ENCODE peak calls at places on chromosome 7, in five cellular contexts. One of them, this sample, is unnamed.

GRCh38 chr7:158413962-158414961 is 173.4 kb downstream of the PTPRN2 start:
- DNase-seq in stimulated activated naive B cell treated with anti-CD40 and anti-IgM and Interleukin-4, amounts not matched to agents 10 μg/mL and 1 μg/mL and 100 μg/mL, for 72 hours: no peak
- DNase-seq in CD4-positive, alpha-beta T cell: no peak
- DNase-seq in brain microvascular endothelial cell: peak; percentile 42
- DNase-seq in left lung: no peak
- DNase-seq in this sample: peak; percentile 70

GRCh38 chr7:108037748-108038147 is 34.8 kb upstream of the LAMB1 start:
- DNase-seq in stimulated activated naive B cell treated with anti-CD40 and anti-IgM and Interleukin-4, amounts not matched to agents 10 μg/mL and 1 μg/mL and 100 μg/mL, for 72 hours: no peak
- DNase-seq in brain microvascular endothelial cell: no peak
- DNase-seq in CD4-positive, alpha-beta T cell: no peak
- DNase-seq in left lung: no peak
- DNase-seq in this sample: no peak

GRCh38 chr7:112137141-112138101 is 68.8 kb downstream of the DOCK4 start:
- DNase-seq in stimulated activated naive B cell treated with anti-CD40 and anti-IgM and Interleukin-4, amounts not matched to agents 10 μg/mL and 1 μg/mL and 100 μg/mL, for 72 hours: no peak
- DNase-seq in brain microvascular endothelial cell: no peak
- DNase-seq in left lung: no peak
- DNase-seq in CD4-positive, alpha-beta T cell: no peak
- DNase-seq in this sample: no peak

GRCh38 chr7:132526111-132526741 is 50.0 kb downstream of the PLXNA4 start:
- DNase-seq in stimulated activated naive B cell treated with anti-CD40 and anti-IgM and Interleukin-4, amounts not matched to agents 10 μg/mL and 1 μg/mL and 100 μg/mL, for 72 hours: no peak
- DNase-seq in CD4-positive, alpha-beta T cell: no peak
- DNase-seq in brain microvascular endothelial cell: no peak
- DNase-seq in left lung: no peak
- DNase-seq in this sample: no peak

GRCh38 chr7:137130751-137131158 is 212.8 kb downstream of the PTN start:
- DNase-seq in stimulated activated naive B cell treated with anti-CD40 and anti-IgM and Interleukin-4, amounts not matched to agents 10 μg/mL and 1 μg/mL and 100 μg/mL, for 72 hours: no peak
- DNase-seq in CD4-positive, alpha-beta T cell: no peak
- DNase-seq in left lung: peak; percentile 32
- DNase-seq in brain microvascular endothelial cell: peak; percentile 27
- DNase-seq in this sample: no peak

GRCh38 chr7:114269714-114270113 is 144.9 kb upstream of the FOXP2 start:
- DNase-seq in left lung: no peak
- DNase-seq in CD4-positive, alpha-beta T cell: no peak
- DNase-seq in brain microvascular endothelial cell: no peak
- DNase-seq in stimulated activated naive B cell treated with anti-CD40 and anti-IgM and Interleukin-4, amounts not matched to agents 10 μg/mL and 1 μg/mL and 100 μg/mL, for 72 hours: no peak
- DNase-seq in this sample: no peak

GRCh38 chr7:151814400-151814914 is 62.5 kb downstream of the PRKAG2 start:
- DNase-seq in stimulated activated naive B cell treated with anti-CD40 and anti-IgM and Interleukin-4, amounts not matched to agents 10 μg/mL and 1 μg/mL and 100 μg/mL, for 72 hours: no peak
- DNase-seq in CD4-positive, alpha-beta T cell: no peak
- DNase-seq in left lung: no peak
- DNase-seq in brain microvascular endothelial cell: no peak
- DNase-seq in this sample: no peak

GRCh38 chr7:133412942-133413341 is 160.1 kb downstream of the EXOC4 start:
- DNase-seq in CD4-positive, alpha-beta T cell: no peak
- DNase-seq in brain microvascular endothelial cell: no peak
- DNase-seq in stimulated activated naive B cell treated with anti-CD40 and anti-IgM and Interleukin-4, amounts not matched to agents 10 μg/mL and 1 μg/mL and 100 μg/mL, for 72 hours: no peak
- DNase-seq in left lung: no peak
- DNase-seq in this sample: no peak

GRCh38 chr7:137694405-137694804 is 152.4 kb downstream of the DGKI start:
- DNase-seq in CD4-positive, alpha-beta T cell: no peak
- DNase-seq in brain microvascular endothelial cell: no peak
- DNase-seq in left lung: no peak
- DNase-seq in stimulated activated naive B cell treated with anti-CD40 and anti-IgM and Interleukin-4, amounts not matched to agents 10 μg/mL and 1 μg/mL and 100 μg/mL, for 72 hours: no peak
- DNase-seq in this sample: no peak

GRCh38 chr7:135710417-135711138 is 17.4 kb downstream of the SLC13A4 start:
- DNase-seq in left lung: no peak
- DNase-seq in stimulated activated naive B cell treated with anti-CD40 and anti-IgM and Interleukin-4, amounts not matched to agents 10 μg/mL and 1 μg/mL and 100 μg/mL, for 72 hours: no peak
- DNase-seq in CD4-positive, alpha-beta T cell: no peak
- DNase-seq in brain microvascular endothelial cell: no peak
- DNase-seq in this sample: peak; percentile 62

GRCh38 chr7:140539466-140539865 is 60.2 kb upstream of the MKRN1 start:
- DNase-seq in CD4-positive, alpha-beta T cell: no peak
- DNase-seq in stimulated activated naive B cell treated with anti-CD40 and anti-IgM and Interleukin-4, amounts not matched to agents 10 μg/mL and 1 μg/mL and 100 μg/mL, for 72 hours: no peak
- DNase-seq in left lung: no peak
- DNase-seq in brain microvascular endothelial cell: no peak
- DNase-seq in this sample: no peak

GRCh38 chr7:47300472-47301021 is 281.4 kb downstream of the TNS3 start:
- DNase-seq in stimulated activated naive B cell treated with anti-CD40 and anti-IgM and Interleukin-4, amounts not matched to agents 10 μg/mL and 1 μg/mL and 100 μg/mL, for 72 hours: no peak
- DNase-seq in brain microvascular endothelial cell: no peak
- DNase-seq in CD4-positive, alpha-beta T cell: no peak
- DNase-seq in left lung: no peak
- DNase-seq in this sample: peak; percentile 97

GRCh38 chr7:74503061-74503460 is 49.4 kb downstream of the GTF2IRD1 start:
- DNase-seq in brain microvascular endothelial cell: no peak
- DNase-seq in CD4-positive, alpha-beta T cell: no peak
- DNase-seq in left lung: no peak
- DNase-seq in stimulated activated naive B cell treated with anti-CD40 and anti-IgM and Interleukin-4, amounts not matched to agents 10 μg/mL and 1 μg/mL and 100 μg/mL, for 72 hours: no peak
- DNase-seq in this sample: no peak

GRCh38 chr7:12921751-12922345 is 234.4 kb downstream of the ARL4A start:
- DNase-seq in brain microvascular endothelial cell: no peak
- DNase-seq in CD4-positive, alpha-beta T cell: no peak
- DNase-seq in left lung: no peak
- DNase-seq in stimulated activated naive B cell treated with anti-CD40 and anti-IgM and Interleukin-4, amounts not matched to agents 10 μg/mL and 1 μg/mL and 100 μg/mL, for 72 hours: no peak
- DNase-seq in this sample: no peak

GRCh38 chr7:17029150-17029549 is 147.4 kb upstream of the AGR3 start:
- DNase-seq in stimulated activated naive B cell treated with anti-CD40 and anti-IgM and Interleukin-4, amounts not matched to agents 10 μg/mL and 1 μg/mL and 100 μg/mL, for 72 hours: no peak
- DNase-seq in brain microvascular endothelial cell: no peak
- DNase-seq in CD4-positive, alpha-beta T cell: no peak
- DNase-seq in left lung: no peak
- DNase-seq in this sample: no peak

GRCh38 chr7:133354546-133355324 is 101.9 kb downstream of the EXOC4 start:
- DNase-seq in CD4-positive, alpha-beta T cell: no peak
- DNase-seq in left lung: no peak
- DNase-seq in brain microvascular endothelial cell: peak; percentile 32
- DNase-seq in stimulated activated naive B cell treated with anti-CD40 and anti-IgM and Interleukin-4, amounts not matched to agents 10 μg/mL and 1 μg/mL and 100 μg/mL, for 72 hours: no peak
- DNase-seq in this sample: no peak

GRCh38 chr7:133771778-133772421 is 355.2 kb upstream of the LRGUK start:
- DNase-seq in CD4-positive, alpha-beta T cell: no peak
- DNase-seq in brain microvascular endothelial cell: no peak
- DNase-seq in stimulated activated naive B cell treated with anti-CD40 and anti-IgM and Interleukin-4, amounts not matched to agents 10 μg/mL and 1 μg/mL and 100 μg/mL, for 72 hours: no peak
- DNase-seq in left lung: no peak
- DNase-seq in this sample: no peak

GRCh38 chr7:117470777-117471176 is 9.0 kb upstream of the CFTR start:
- DNase-seq in left lung: no peak
- DNase-seq in stimulated activated naive B cell treated with anti-CD40 and anti-IgM and Interleukin-4, amounts not matched to agents 10 μg/mL and 1 μg/mL and 100 μg/mL, for 72 hours: no peak
- DNase-seq in CD4-positive, alpha-beta T cell: no peak
- DNase-seq in brain microvascular endothelial cell: no peak
- DNase-seq in this sample: no peak

GRCh38 chr7:46660402-46660801 is 739.3 kb upstream of the IGFBP3 start:
- DNase-seq in left lung: no peak
- DNase-seq in brain microvascular endothelial cell: no peak
- DNase-seq in CD4-positive, alpha-beta T cell: no peak
- DNase-seq in stimulated activated naive B cell treated with anti-CD40 and anti-IgM and Interleukin-4, amounts not matched to agents 10 μg/mL and 1 μg/mL and 100 μg/mL, for 72 hours: no peak
- DNase-seq in this sample: no peak

GRCh38 chr7:141071855-141072547 is 1.9 kb upstream of the TMEM178B start:
- DNase-seq in left lung: no peak
- DNase-seq in stimulated activated naive B cell treated with anti-CD40 and anti-IgM and Interleukin-4, amounts not matched to agents 10 μg/mL and 1 μg/mL and 100 μg/mL, for 72 hours: no peak
- DNase-seq in CD4-positive, alpha-beta T cell: no peak
- DNase-seq in brain microvascular endothelial cell: no peak
- DNase-seq in this sample: no peak

GRCh38 chr7:34772296-34772695 is 114.3 kb downstream of the NPSR1 start:
- DNase-seq in left lung: no peak
- DNase-seq in stimulated activated naive B cell treated with anti-CD40 and anti-IgM and Interleukin-4, amounts not matched to agents 10 μg/mL and 1 μg/mL and 100 μg/mL, for 72 hours: no peak
- DNase-seq in CD4-positive, alpha-beta T cell: no peak
- DNase-seq in brain microvascular endothelial cell: no peak
- DNase-seq in this sample: no peak

GRCh38 chr7:132430863-132431822 is 145.1 kb downstream of the PLXNA4 start:
- DNase-seq in brain microvascular endothelial cell: peak; percentile 80
- DNase-seq in stimulated activated naive B cell treated with anti-CD40 and anti-IgM and Interleukin-4, amounts not matched to agents 10 μg/mL and 1 μg/mL and 100 μg/mL, for 72 hours: no peak
- DNase-seq in left lung: peak; percentile 53
- DNase-seq in CD4-positive, alpha-beta T cell: no peak
- DNase-seq in this sample: no peak

GRCh38 chr7:73768661-73769480 is 1.2 kb downstream of the CLDN3 start:
- DNase-seq in stimulated activated naive B cell treated with anti-CD40 and anti-IgM and Interleukin-4, amounts not matched to agents 10 μg/mL and 1 μg/mL and 100 μg/mL, for 72 hours: no peak
- DNase-seq in CD4-positive, alpha-beta T cell: no peak
- DNase-seq in left lung: no peak
- DNase-seq in brain microvascular endothelial cell: no peak
- DNase-seq in this sample: no peak

GRCh38 chr7:67484244-67484751 is 487.7 kb downstream of the TYW1 start:
- DNase-seq in stimulated activated naive B cell treated with anti-CD40 and anti-IgM and Interleukin-4, amounts not matched to agents 10 μg/mL and 1 μg/mL and 100 μg/mL, for 72 hours: peak; percentile 21
- DNase-seq in brain microvascular endothelial cell: peak; percentile 38
- DNase-seq in left lung: peak; percentile 38
- DNase-seq in CD4-positive, alpha-beta T cell: no peak
- DNase-seq in this sample: peak; percentile 91

GRCh38 chr7:22943997-22944396 is 69.9 kb downstream of the HYCC1 start:
- DNase-seq in CD4-positive, alpha-beta T cell: no peak
- DNase-seq in brain microvascular endothelial cell: peak; percentile 78
- DNase-seq in left lung: peak; percentile 40
- DNase-seq in stimulated activated naive B cell treated with anti-CD40 and anti-IgM and Interleukin-4, amounts not matched to agents 10 μg/mL and 1 μg/mL and 100 μg/mL, for 72 hours: no peak
- DNase-seq in this sample: no peak

GRCh38 chr7:139297795-139298194 is 43.3 kb upstream of the FMC1 start:
- DNase-seq in brain microvascular endothelial cell: no peak
- DNase-seq in stimulated activated naive B cell treated with anti-CD40 and anti-IgM and Interleukin-4, amounts not matched to agents 10 μg/mL and 1 μg/mL and 100 μg/mL, for 72 hours: no peak
- DNase-seq in CD4-positive, alpha-beta T cell: no peak
- DNase-seq in left lung: no peak
- DNase-seq in this sample: no peak

GRCh38 chr7:138000081-138000701 is 1.7 kb downstream of the CREB3L2 start:
- DNase-seq in CD4-positive, alpha-beta T cell: no peak
- DNase-seq in brain microvascular endothelial cell: peak; percentile 98
- DNase-seq in stimulated activated naive B cell treated with anti-CD40 and anti-IgM and Interleukin-4, amounts not matched to agents 10 μg/mL and 1 μg/mL and 100 μg/mL, for 72 hours: no peak
- DNase-seq in left lung: no peak
- DNase-seq in this sample: peak; percentile 55

GRCh38 chr7:139844779-139845442 is 15.8 kb downstream of the TBXAS1 start:
- DNase-seq in stimulated activated naive B cell treated with anti-CD40 and anti-IgM and Interleukin-4, amounts not matched to agents 10 μg/mL and 1 μg/mL and 100 μg/mL, for 72 hours: no peak
- DNase-seq in brain microvascular endothelial cell: no peak
- DNase-seq in CD4-positive, alpha-beta T cell: no peak
- DNase-seq in left lung: no peak
- DNase-seq in this sample: no peak

GRCh38 chr7:69531050-69531449 is 67.2 kb upstream of the AUTS2 start:
- DNase-seq in stimulated activated naive B cell treated with anti-CD40 and anti-IgM and Interleukin-4, amounts not matched to agents 10 μg/mL and 1 μg/mL and 100 μg/mL, for 72 hours: no peak
- DNase-seq in brain microvascular endothelial cell: no peak
- DNase-seq in left lung: no peak
- DNase-seq in CD4-positive, alpha-beta T cell: no peak
- DNase-seq in this sample: no peak

GRCh38 chr7:77995717-77996116 is 197.1 kb downstream of the PHTF2 start:
- DNase-seq in stimulated activated naive B cell treated with anti-CD40 and anti-IgM and Interleukin-4, amounts not matched to agents 10 μg/mL and 1 μg/mL and 100 μg/mL, for 72 hours: no peak
- DNase-seq in CD4-positive, alpha-beta T cell: no peak
- DNase-seq in brain microvascular endothelial cell: no peak
- DNase-seq in left lung: no peak
- DNase-seq in this sample: peak; percentile 37

GRCh38 chr7:1532456-1533254 is 2.2 kb downstream of the MAFK start:
- DNase-seq in left lung: peak; percentile 90
- DNase-seq in CD4-positive, alpha-beta T cell: peak; percentile 67
- DNase-seq in stimulated activated naive B cell treated with anti-CD40 and anti-IgM and Interleukin-4, amounts not matched to agents 10 μg/mL and 1 μg/mL and 100 μg/mL, for 72 hours: no peak
- DNase-seq in brain microvascular endothelial cell: peak; percentile 91
- DNase-seq in this sample: no peak

GRCh38 chr7:135512135-135512887 is 2.4 kb upstream of the CNOT4 start:
- DNase-seq in CD4-positive, alpha-beta T cell: no peak
- DNase-seq in stimulated activated naive B cell treated with anti-CD40 and anti-IgM and Interleukin-4, amounts not matched to agents 10 μg/mL and 1 μg/mL and 100 μg/mL, for 72 hours: no peak
- DNase-seq in brain microvascular endothelial cell: peak; percentile 51
- DNase-seq in left lung: no peak
- DNase-seq in this sample: peak; percentile 89

GRCh38 chr7:9776900-9777299 is 1196.8 kb upstream of the PHF14 start:
- DNase-seq in left lung: no peak
- DNase-seq in stimulated activated naive B cell treated with anti-CD40 and anti-IgM and Interleukin-4, amounts not matched to agents 10 μg/mL and 1 μg/mL and 100 μg/mL, for 72 hours: no peak
- DNase-seq in CD4-positive, alpha-beta T cell: no peak
- DNase-seq in brain microvascular endothelial cell: no peak
- DNase-seq in this sample: no peak

GRCh38 chr7:48411619-48412018 is 240.4 kb downstream of the ABCA13 start:
- DNase-seq in left lung: no peak
- DNase-seq in CD4-positive, alpha-beta T cell: no peak
- DNase-seq in stimulated activated naive B cell treated with anti-CD40 and anti-IgM and Interleukin-4, amounts not matched to agents 10 μg/mL and 1 μg/mL and 100 μg/mL, for 72 hours: no peak
- DNase-seq in brain microvascular endothelial cell: no peak
- DNase-seq in this sample: no peak

GRCh38 chr7:70325509-70326101 is 727.3 kb downstream of the AUTS2 start:
- DNase-seq in left lung: no peak
- DNase-seq in brain microvascular endothelial cell: peak; percentile 25
- DNase-seq in stimulated activated naive B cell treated with anti-CD40 and anti-IgM and Interleukin-4, amounts not matched to agents 10 μg/mL and 1 μg/mL and 100 μg/mL, for 72 hours: no peak
- DNase-seq in CD4-positive, alpha-beta T cell: no peak
- DNase-seq in this sample: no peak

GRCh38 chr7:140391634-140392033 is 6.7 kb downstream of the SLC37A3 start:
- DNase-seq in left lung: no peak
- DNase-seq in CD4-positive, alpha-beta T cell: no peak
- DNase-seq in stimulated activated naive B cell treated with anti-CD40 and anti-IgM and Interleukin-4, amounts not matched to agents 10 μg/mL and 1 μg/mL and 100 μg/mL, for 72 hours: no peak
- DNase-seq in brain microvascular endothelial cell: no peak
- DNase-seq in this sample: peak; percentile 91

GRCh38 chr7:101594790-101595189 is 34.3 kb downstream of the MYL10 start:
- DNase-seq in CD4-positive, alpha-beta T cell: no peak
- DNase-seq in brain microvascular endothelial cell: no peak
- DNase-seq in stimulated activated naive B cell treated with anti-CD40 and anti-IgM and Interleukin-4, amounts not matched to agents 10 μg/mL and 1 μg/mL and 100 μg/mL, for 72 hours: no peak
- DNase-seq in left lung: no peak
- DNase-seq in this sample: peak; percentile 74

GRCh38 chr7:20199015-20199737 is 18.0 kb downstream of the MACC1 start:
- DNase-seq in stimulated activated naive B cell treated with anti-CD40 and anti-IgM and Interleukin-4, amounts not matched to agents 10 μg/mL and 1 μg/mL and 100 μg/mL, for 72 hours: peak; percentile 75
- DNase-seq in left lung: peak; percentile 81
- DNase-seq in brain microvascular endothelial cell: peak; percentile 92
- DNase-seq in CD4-positive, alpha-beta T cell: no peak
- DNase-seq in this sample: peak; percentile 28

GRCh38 chr7:137771679-137772078 is 75.1 kb downstream of the DGKI start:
- DNase-seq in left lung: no peak
- DNase-seq in stimulated activated naive B cell treated with anti-CD40 and anti-IgM and Interleukin-4, amounts not matched to agents 10 μg/mL and 1 μg/mL and 100 μg/mL, for 72 hours: no peak
- DNase-seq in CD4-positive, alpha-beta T cell: no peak
- DNase-seq in brain microvascular endothelial cell: peak; percentile 91
- DNase-seq in this sample: no peak

GRCh38 chr7:107860981-107861652 is 29.9 kb upstream of the DLD start:
- DNase-seq in left lung: no peak
- DNase-seq in CD4-positive, alpha-beta T cell: no peak
- DNase-seq in stimulated activated naive B cell treated with anti-CD40 and anti-IgM and Interleukin-4, amounts not matched to agents 10 μg/mL and 1 μg/mL and 100 μg/mL, for 72 hours: no peak
- DNase-seq in brain microvascular endothelial cell: peak; percentile 24
- DNase-seq in this sample: no peak

This sample was measured in SK-MEL-5.